ENCODE peak calls at places on chromosomes 13 and 19, in four cellular contexts. Z, U, N and X are unnamed samples.

GRCh38 chr19:11373166-11373884 is 1.1 kb upstream of the SWSAP1 start:
- DNase-seq in Z (no peak), U (peak), N (peak), X (no peak)

GRCh38 chr19:52640916-52641315 is 2.8 kb upstream of the ZNF83 start:
- DNase-seq in Z (no peak), N (no peak), U (no peak), X (no peak)

GRCh38 chr19:42233638-42234292 is 8.6 kb downstream of the GSK3A start:
- DNase-seq in U (no peak), Z (no peak), N (no peak), X (no peak)

GRCh38 chr13:113405481-113406300 is 41.8 kb upstream of the GRTP1 start:
- DNase-seq in Z (no peak), U (peak), N (no peak), X (peak)

GRCh38 chr13:51999525-51999924 is 11.7 kb downstream of the ATP7B start:
- DNase-seq in N (peak), Z (no peak), U (no peak), X (no peak)

GRCh38 chr13:99859178-99860177 is 112.1 kb downstream of the ZIC5 start:
- DNase-seq in Z (no peak), U (no peak), N (no peak), X (no peak)

GRCh38 chr19:54517483-54517882 is 14.9 kb downstream of the LAIR2 start:
- DNase-seq in Z (peak), N (no peak), U (no peak), X (peak)

GRCh38 chr19:9075064-9075964 is 11.5 kb upstream of the OR1M1 start:
- DNase-seq in Z (peak), U (no peak), N (peak), X (peak)

GRCh38 chr19:55473613-55474012 is 2.8 kb upstream of the ZNF628 start:
- DNase-seq in Z (no peak), N (no peak), U (no peak), X (no peak)

GRCh38 chr19:23531231-23531790 is 136.0 kb upstream of the ZNF91 start:
- DNase-seq in Z (no peak), U (no peak), N (no peak), X (no peak)

GRCh38 chr19:17777840-17778620 is 16.9 kb upstream of the B3GNT3 start:
- DNase-seq in N (no peak), U (no peak), Z (peak), X (peak)

GRCh38 chr19:2461751-2462634 is 5.2 kb upstream of the LMNB2 start:
- DNase-seq in N (no peak), Z (peak), U (no peak), X (peak)

GRCh38 chr19:28213476-28214082 is 999.4 kb downstream of the UQCRFS1 start:
- DNase-seq in U (no peak), N (no peak), Z (no peak), X (no peak)

GRCh38 chr19:5623397-5624153 is 692 bp downstream of the SAFB start:
- DNase-seq in U (no peak), Z (no peak), N (no peak), X (no peak)

GRCh38 chr13:106314417-106314816 is 221.0 kb downstream of the EFNB2 start:
- DNase-seq in N (no peak), U (no peak), Z (no peak), X (no peak)